ENCODE peak calls at places on chromosome 6, in four cellular contexts. V is stomach; Q is OCI-LY7; U is CD4-positive, alpha-beta memory T cell. R is an unnamed sample.

GRCh38 chr6:16181429-16182359 is 52.8 kb downstream of the MYLIP start:
- DNase-seq in V (no peak), U (no peak), Q (no peak), R (no peak)

GRCh38 chr6:1797801-1798200 is 188.1 kb downstream of the FOXC1 start:
- DNase-seq in V (no peak), Q (no peak), U (no peak), R (no peak)

GRCh38 chr6:148195511-148195910 is 147.1 kb upstream of the SASH1 start:
- DNase-seq in Q (no peak), V (no peak), U (no peak), R (no peak)

GRCh38 chr6:27311806-27312145 is 297 bp downstream of the POM121L2 start:
- DNase-seq in Q (no peak), U (no peak), V (no peak), R (no peak)

GRCh38 chr6:120608826-120609225 is 725.5 kb downstream of the TBC1D32 start:
- DNase-seq in U (no peak), Q (no peak), V (no peak), R (peak)

GRCh38 chr6:11921017-11921438 is 91.1 kb upstream of the HIVEP1 start:
- DNase-seq in Q (no peak), U (no peak), V (peak), R (peak)

GRCh38 chr6:74073429-74073828 is 377.4 kb downstream of the CD109 start:
- DNase-seq in Q (no peak), U (no peak), V (no peak), R (peak)

GRCh38 chr6:64547594-64548268 is 912.1 kb downstream of the PHF3 start:
- DNase-seq in Q (no peak), U (no peak), V (no peak), R (no peak)

GRCh38 chr6:37647765-37648085 is 50.0 kb downstream of the MDGA1 start:
- DNase-seq in V (no peak), Q (no peak), U (no peak), R (no peak)

GRCh38 chr6:36954262-36954931 is at the start of gene PI16:
- DNase-seq in V (no peak), U (peak), Q (no peak), R (no peak)

GRCh38 chr6:21739241-21739640 is 145.7 kb downstream of the SOX4 start:
- DNase-seq in U (no peak), Q (no peak), V (no peak), R (no peak)

GRCh38 chr6:34144581-34145160 is 1.2 kb downstream of the GRM4 start:
- DNase-seq in V (no peak), Q (no peak), U (no peak), R (no peak)

GRCh38 chr6:10000461-10000992 is 414.3 kb downstream of the TFAP2A start:
- DNase-seq in V (no peak), U (no peak), Q (no peak), R (no peak)

GRCh38 chr6:53581161-53581560 is 36.3 kb upstream of the GCLC start:
- DNase-seq in U (no peak), Q (no peak), V (no peak), R (peak)

GRCh38 chr6:4134841-4135664 is at the start of gene ECI2:
- DNase-seq in Q (peak), V (peak), U (no peak), R (peak)

GRCh38 chr6:93474733-93475179 is 55.4 kb upstream of the EPHA7 start:
- DNase-seq in Q (no peak), V (no peak), U (no peak), R (no peak)

GRCh38 chr6:163083141-163083540 is 331.4 kb upstream of the QKI start:
- DNase-seq in V (no peak), Q (no peak), U (no peak), R (no peak)

GRCh38 chr6:18260448-18261106 is 3.8 kb downstream of the DEK start:
- DNase-seq in U (no peak), Q (peak), V (no peak), R (peak)

GRCh38 chr6:134549854-134550253 is 231.9 kb upstream of the SGK1 start:
- DNase-seq in Q (no peak), U (no peak), V (no peak), R (peak)

GRCh38 chr6:53441761-53442160 is 93.0 kb upstream of the ELOVL5 start:
- DNase-seq in Q (no peak), V (no peak), U (no peak), R (peak)

GRCh38 chr6:75993236-75994162 is 79.0 kb downstream of the IMPG1 start:
- DNase-seq in Q (no peak), V (no peak), U (no peak), R (no peak)

GRCh38 chr6:149284904-149285303 is 32.6 kb upstream of the TAB2 start:
- DNase-seq in Q (no peak), V (no peak), U (no peak), R (no peak)

GRCh38 chr6:37783025-37783825 is 36.3 kb upstream of the ZFAND3 start:
- DNase-seq in V (no peak), U (no peak), Q (no peak), R (peak)

GRCh38 chr6:112468359-112468758 is 121.2 kb downstream of the RFPL4B start:
- DNase-seq in Q (no peak), V (no peak), U (no peak), R (no peak)

GRCh38 chr6:159894991-159895390 is 4.2 kb downstream of the MAS1 start:
- DNase-seq in V (peak), U (no peak), Q (no peak), R (no peak)

GRCh38 chr6:159897603-159898002 is 6.8 kb downstream of the MAS1 start:
- DNase-seq in V (no peak), U (no peak), Q (no peak), R (no peak)

GRCh38 chr6:159898519-159898918 is 7.7 kb downstream of the MAS1 start:
- DNase-seq in U (no peak), Q (no peak), V (no peak), R (no peak)

GRCh38 chr6:159904497-159904911 is 13.7 kb downstream of the MAS1 start:
- DNase-seq in U (no peak), V (no peak), Q (no peak), R (no peak)

DNA sequence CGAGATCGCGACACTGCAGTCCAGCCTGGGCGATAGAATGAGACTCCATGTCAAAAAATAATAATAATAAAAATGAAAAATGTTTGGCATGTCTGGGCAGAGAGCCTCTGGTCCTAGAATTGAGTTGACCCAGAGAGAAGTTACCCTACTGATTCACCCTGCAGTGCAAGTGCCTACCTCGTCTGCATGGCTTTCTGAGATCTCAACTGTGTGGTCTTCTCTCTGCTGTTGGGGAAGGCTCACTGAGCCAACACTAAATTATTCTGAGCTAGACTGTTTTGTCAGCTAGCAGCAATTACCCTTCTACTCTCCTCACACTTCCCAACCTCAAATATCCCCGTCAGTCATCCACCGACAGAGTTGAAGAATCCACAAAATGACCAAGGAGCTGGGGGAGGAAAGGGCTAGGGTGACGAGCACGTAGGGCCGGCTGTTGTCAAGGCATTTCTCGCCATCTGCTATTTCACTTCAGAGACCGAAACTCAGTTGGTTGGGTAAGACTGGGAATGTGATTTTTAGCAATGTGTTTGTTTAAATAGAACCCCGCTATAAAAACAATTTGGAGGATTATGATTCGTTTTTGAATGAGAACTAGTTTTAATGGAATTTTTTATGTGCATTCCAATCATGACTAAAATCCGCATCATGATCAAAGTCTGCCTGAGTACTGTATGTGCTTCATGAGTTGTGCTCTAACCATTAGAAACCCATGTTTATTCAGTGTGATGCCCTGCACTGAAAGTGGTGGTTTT is 9.4 kb downstream of the MAS1 start:
- DNase-seq in V (no peak), U (no peak), Q (no peak), R (peak)
- H3K27ac ChIP-seq in V (no peak), U (no peak), Q (no peak), R (peak)

GRCh38 chr6:168532070-168532469 is 91.1 kb downstream of the SMOC2 start:
- DNase-seq in U (no peak), Q (no peak), V (no peak), R (no peak)
- H3K27ac ChIP-seq in U (no peak), Q (no peak), V (no peak), R (no peak)

GRCh38 chr6:7129784-7130569 is 22.2 kb downstream of the RREB1 start:
- DNase-seq in Q (no peak), U (no peak), V (no peak), R (peak)
- H3K27ac ChIP-seq in Q (no peak), U (no peak), V (peak), R (no peak)

GRCh38 chr6:39725632-39725997 is 407 bp upstream of the KIF6 start:
- DNase-seq in V (no peak), U (no peak), Q (no peak), R (no peak)
- H3K27ac ChIP-seq in V (no peak), U (no peak), Q (no peak), R (no peak)

R was measured in fibroblast of lung.